ENCODE peak calls at places on chromosomes 6 and 20, in four cellular contexts. H is neural progenitor cell, E is astrocyte of the spinal cord, Z is breast epithelium. C is an unnamed sample.

GRCh38 chr20:34322267-34323105 is 19.3 kb upstream of the AHCY start:
- DNase-seq in H (no peak), E (no peak), Z (no peak), C (no peak)

GRCh38 chr6:2034256-2034655 is 211.1 kb downstream of the GMDS start:
- DNase-seq in H (no peak), E (no peak), Z (no peak), C (no peak)

GRCh38 chr6:168493976-168494375 is 53.0 kb downstream of the SMOC2 start:
- DNase-seq in H (no peak), E (no peak), Z (no peak), C (no peak)

GRCh38 chr20:53652090-53652858 is 58.6 kb upstream of the ZNF217 start:
- DNase-seq in H (no peak), E (no peak), Z (no peak), C (no peak)

GRCh38 chr6:135113855-135114254 is 59.2 kb upstream of the HBS1L start:
- DNase-seq in H (no peak), E (no peak), Z (no peak), C (no peak)

GRCh38 chr20:48153523-48153922 is 368.2 kb upstream of the SULF2 start:
- DNase-seq in H (peak), E (no peak), Z (no peak), C (no peak)

GRCh38 chr6:142011156-142011555 is 121.6 kb upstream of the GJE1 start:
- DNase-seq in H (no peak), E (peak), Z (no peak), C (no peak)

GRCh38 chr6:82015043-82015442 is 232.5 kb downstream of the IBTK start:
- DNase-seq in H (no peak), E (peak), Z (no peak), C (no peak)

GRCh38 chr6:37705239-37706051 is 7.8 kb upstream of the MDGA1 start:
- DNase-seq in H (peak), E (peak), Z (peak), C (no peak)

GRCh38 chr6:90770778-90771177 is 183.9 kb upstream of the MAP3K7 start:
- DNase-seq in H (no peak), E (no peak), Z (no peak), C (no peak)

GRCh38 chr6:154923199-154923869 is 71.8 kb upstream of the TIAM2 start:
- DNase-seq in H (peak), E (peak), Z (no peak), C (no peak)

GRCh38 chr6:111265842-111266241 is 178.5 kb downstream of the SLC16A10 start:
- DNase-seq in H (no peak), E (peak), Z (no peak), C (no peak)

DNA sequence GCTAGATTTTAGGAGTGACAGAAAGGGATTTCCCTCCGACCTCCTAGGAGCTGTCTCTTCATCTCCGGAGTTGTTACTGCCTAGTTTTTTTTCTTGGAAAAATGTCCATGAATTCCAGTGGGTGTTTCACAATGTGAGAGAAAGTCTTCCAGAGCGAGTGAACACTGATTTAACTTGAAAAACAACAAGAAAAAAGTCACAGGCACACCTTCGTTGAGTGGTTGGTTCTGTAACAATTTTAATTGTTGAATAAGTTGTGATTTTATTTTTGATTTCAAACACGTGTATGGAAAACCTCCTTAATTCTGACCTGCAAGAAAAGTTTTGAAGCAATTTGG is 2.9 kb downstream of the TFAP2C start:
- DNase-seq in H (no peak), E (no peak), Z (no peak), C (no peak)
- H3K4me3 ChIP-seq in H (peak), E (peak), Z (peak), C (peak)

GRCh38 chr6:12297363-12298016 is 7.3 kb downstream of the EDN1 start:
- DNase-seq in H (no peak), E (no peak), Z (no peak), C (no peak)

GRCh38 chr6:12296255-12296573 is 6.1 kb downstream of the EDN1 start:
- DNase-seq in H (no peak), E (peak), Z (no peak), C (peak)

GRCh38 chr6:12295558-12296254 is 5.5 kb downstream of the EDN1 start:
- DNase-seq in H (no peak), E (no peak), Z (no peak), C (no peak)

GRCh38 chr6:12294851-12295536 is 4.8 kb downstream of the EDN1 start:
- DNase-seq in H (no peak), E (no peak), Z (no peak), C (no peak)

DNA sequence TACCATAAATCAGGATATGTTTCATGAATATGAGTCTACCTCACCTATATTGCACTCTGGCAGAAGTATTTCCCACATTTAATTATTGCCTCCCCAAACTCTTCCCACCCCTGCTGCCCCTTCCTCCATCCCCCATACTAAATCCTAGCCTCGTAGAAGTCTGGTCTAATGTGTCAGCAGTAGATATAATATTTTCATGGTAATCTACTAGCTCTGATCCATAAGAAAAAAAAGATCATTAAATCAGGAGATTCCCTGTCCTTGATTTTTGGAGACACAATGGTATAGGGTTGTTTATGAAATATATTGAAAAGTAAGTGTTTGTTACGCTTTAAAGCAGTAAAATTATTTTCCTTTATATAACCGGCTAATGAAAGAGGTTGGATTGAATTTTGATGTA is 6.4 kb downstream of the EDN1 start:
- DNase-seq in H (no peak), E (no peak), Z (no peak), C (no peak)
- H3K4me3 ChIP-seq in H (no peak), E (no peak), Z (no peak), C (no peak)

DNA sequence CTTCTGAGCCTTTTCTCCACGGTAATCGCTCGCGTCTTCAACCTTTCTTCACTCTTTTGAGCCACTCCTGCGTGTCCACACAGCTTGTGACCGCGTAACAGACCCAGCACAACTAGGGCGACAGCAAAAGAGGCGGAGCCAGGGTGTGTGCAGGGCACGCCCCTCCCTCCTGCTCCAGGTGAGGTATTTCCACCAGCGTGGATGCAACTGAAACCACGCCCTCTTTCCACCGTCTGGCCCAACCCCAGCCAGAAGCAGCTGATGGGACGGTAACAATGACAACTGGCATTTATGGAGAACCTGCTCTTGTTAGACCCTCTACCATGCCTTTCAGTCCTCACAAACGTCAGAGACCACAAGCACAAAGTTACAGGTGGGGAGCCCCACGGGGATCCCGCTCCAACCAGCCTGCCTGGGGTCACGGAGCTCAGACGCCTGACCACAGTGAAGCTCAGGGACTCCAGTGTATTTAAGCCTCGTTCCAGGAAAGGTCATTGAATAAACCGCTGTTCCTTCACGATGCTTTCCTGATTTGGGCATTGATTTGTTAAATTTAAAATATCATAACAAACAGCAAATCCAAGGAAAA is 2.0 kb downstream of the PXDC1 start:
- DNase-seq in H (no peak), E (peak), Z (peak), C (no peak)
- H3K4me3 ChIP-seq in H (no peak), E (peak), Z (peak), C (peak)

DNA sequence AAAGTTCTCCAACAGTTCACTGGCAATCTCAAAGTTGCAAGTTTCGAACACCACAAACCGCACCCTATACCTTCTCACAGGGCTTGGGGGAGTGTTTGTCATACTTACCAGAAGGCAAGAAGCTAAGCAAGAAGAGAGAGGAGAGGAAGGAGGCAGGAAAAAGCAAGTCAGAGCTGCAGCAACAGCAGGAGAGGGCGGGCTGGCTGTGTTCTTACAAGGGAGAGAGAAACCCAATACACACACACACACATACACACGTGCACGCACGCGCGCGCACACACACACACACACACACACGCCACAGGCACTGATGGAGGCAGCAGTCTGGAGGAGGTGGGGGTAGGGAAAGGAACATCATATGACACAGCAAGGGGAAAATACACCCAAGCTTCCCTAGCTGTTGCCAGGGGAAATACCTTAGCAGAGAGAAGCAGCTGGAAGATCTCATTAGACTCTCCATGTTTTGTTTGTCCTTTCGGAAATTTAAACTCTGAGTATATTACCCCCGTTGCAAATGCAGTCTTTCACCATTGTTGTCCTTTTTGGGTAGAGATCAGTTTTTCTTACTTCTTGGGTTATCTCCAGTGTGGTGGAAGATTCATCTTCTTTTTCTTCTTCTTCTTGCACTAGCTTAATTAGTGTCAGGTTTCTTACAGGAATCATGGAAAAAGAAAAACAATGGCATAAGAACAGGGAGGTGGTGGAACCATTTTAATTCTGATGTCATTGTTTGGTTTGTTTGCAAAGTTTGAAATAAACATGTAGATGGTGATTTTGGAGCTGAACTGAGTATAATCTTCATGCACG is at the start of gene TXLNB:
- DNase-seq in H (peak), E (peak), Z (peak), C (peak)
- H3K4me3 ChIP-seq in H (no peak), E (peak), Z (peak), C (peak)

GRCh38 chr6:87583822-87584221 is 6.0 kb downstream of the RARS2 start:
- DNase-seq in H (no peak), E (no peak), Z (no peak), C (no peak)
- H3K4me3 ChIP-seq in H (no peak), E (no peak), Z (no peak), C (no peak)

GRCh38 chr20:5136096-5136495 is 9.3 kb downstream of the CDS2 start:
- DNase-seq in H (peak), E (no peak), Z (no peak), C (no peak)
- H3K4me3 ChIP-seq in H (no peak), E (no peak), Z (no peak), C (no peak)

GRCh38 chr6:159974932-159975331 is 6.0 kb downstream of the IGF2R start:
- DNase-seq in H (no peak), E (no peak), Z (no peak), C (no peak)

GRCh38 chr6:159976844-159977241 is 8.0 kb downstream of the IGF2R start:
- DNase-seq in H (no peak), E (no peak), Z (no peak), C (no peak)

GRCh38 chr6:159979136-159979874 is 10.4 kb downstream of the IGF2R start:
- DNase-seq in H (peak), E (peak), Z (no peak), C (no peak)

GRCh38 chr6:159978291-159979135 is 9.6 kb downstream of the IGF2R start:
- DNase-seq in H (peak), E (no peak), Z (no peak), C (no peak)

DNA sequence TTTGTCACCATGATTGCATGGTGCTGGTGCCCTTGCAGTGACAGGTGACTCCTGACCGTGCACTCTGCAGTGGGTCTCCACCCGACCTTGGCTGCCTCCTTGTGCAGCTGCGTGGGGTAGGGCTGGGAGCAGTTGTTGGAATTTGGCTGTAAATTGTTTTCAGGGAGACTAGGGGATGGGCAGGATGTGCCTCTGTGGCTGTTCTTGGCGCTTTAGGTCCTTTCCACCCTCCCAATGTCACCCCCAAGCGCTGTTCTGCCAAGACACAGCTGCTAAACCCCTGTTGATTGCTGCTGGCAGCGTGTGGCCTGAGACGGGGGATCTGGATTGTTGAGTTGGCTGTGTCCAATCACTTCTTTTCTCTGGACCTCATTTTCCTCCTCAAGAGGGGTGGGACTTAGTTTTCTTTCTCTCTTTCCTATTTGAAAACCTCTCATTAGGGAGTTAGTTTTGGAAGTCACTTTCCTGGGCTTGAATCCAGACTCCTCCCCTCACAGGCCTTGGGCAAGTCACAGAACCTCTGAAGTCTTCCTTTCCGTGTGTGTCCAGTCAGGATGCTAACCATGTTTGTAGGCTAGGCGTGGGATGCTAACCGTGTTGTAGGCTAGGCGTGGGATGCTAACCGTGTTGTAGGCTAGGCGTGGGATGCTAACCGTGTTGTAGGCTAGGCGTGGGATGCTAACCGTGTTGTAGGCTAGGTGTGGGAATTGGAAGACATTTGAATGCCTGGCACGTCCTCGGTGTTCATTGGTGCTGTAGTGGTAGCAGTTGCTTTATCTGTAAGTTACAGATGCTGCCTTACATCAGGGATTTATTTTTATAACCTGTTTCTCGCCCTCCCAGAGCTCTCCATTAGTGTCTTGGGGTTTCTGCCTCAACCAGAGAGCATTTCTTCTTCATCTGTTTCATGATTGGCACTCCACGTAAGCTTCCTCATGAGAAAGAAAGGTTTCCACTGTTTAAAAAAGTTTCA is 8.6 kb downstream of the IGF2R start:
- DNase-seq in H (peak), E (peak), Z (no peak), C (no peak)
- H3K4me3 ChIP-seq in H (no peak), E (no peak), Z (peak), C (no peak)

GRCh38 chr20:4592316-4593148 is 129.2 kb upstream of the PRND start:
- DNase-seq in H (peak), E (peak), Z (no peak), C (no peak)
- H3K4me3 ChIP-seq in H (peak), E (peak), Z (peak), C (peak)

GRCh38 chr6:137415834-137416190 is 78.4 kb downstream of the OLIG3 start:
- DNase-seq in H (no peak), E (no peak), Z (no peak), C (no peak)
- H3K4me3 ChIP-seq in H (no peak), E (no peak), Z (peak), C (no peak)

GRCh38 chr6:88163576-88163975 is 2.6 kb downstream of the CNR1 start:
- DNase-seq in H (no peak), E (no peak), Z (no peak), C (no peak)
- H3K4me3 ChIP-seq in H (no peak), E (no peak), Z (peak), C (no peak)